ENCODE peak calls at places on chromosomes 12 and 14, in eight cellular contexts. D is BJ, B is PC-3, P is breast epithelium, C is HFFc6, I is GM13976, T is psoas muscle, Z is GM06990. R is an unnamed sample.

GRCh38 chr12:52865090-52865944 is 16.5 kb upstream of the KRT78 start:
- DNase-seq in D (no peak), I (peak), Z (no peak), B (peak), C (peak), T (peak), P (peak), R (peak)

GRCh38 chr12:92332552-92332951 is 186.9 kb upstream of the BTG1 start:
- DNase-seq in P (no peak), I (no peak), D (no peak), C (no peak), B (no peak), T (no peak), Z (no peak), R (no peak)

GRCh38 chr12:79691299-79692248 is 810 bp upstream of the PAWR start:
- DNase-seq in C (peak), Z (no peak), P (no peak), I (peak), B (peak), T (no peak), D (peak), R (no peak)

GRCh38 chr12:4701863-4702262 is 18.3 kb upstream of the GALNT8 start:
- DNase-seq in D (no peak), C (no peak), I (no peak), Z (no peak), B (no peak), P (no peak), T (no peak), R (no peak)

GRCh38 chr14:96730386-96730785 is 66.8 kb upstream of the VRK1 start:
- DNase-seq in T (no peak), I (no peak), Z (no peak), C (no peak), B (no peak), D (no peak), P (no peak), R (no peak)

GRCh38 chr14:35504260-35504659 is 29.7 kb upstream of the INSM2 start:
- DNase-seq in Z (no peak), C (no peak), P (no peak), B (no peak), T (no peak), I (no peak), D (no peak), R (no peak)

GRCh38 chr14:23539209-23539866 is 12.2 kb downstream of the ZFHX2 start:
- DNase-seq in C (peak), B (peak), P (no peak), D (no peak), Z (no peak), I (peak), T (no peak), R (peak)

GRCh38 chr12:99253068-99253467 is 394.5 kb upstream of the GARIN6 start:
- DNase-seq in T (no peak), C (no peak), P (no peak), Z (no peak), D (no peak), B (peak), I (no peak), R (no peak)

GRCh38 chr12:64893961-64894360 is 69.5 kb downstream of the TBC1D30 start:
- DNase-seq in Z (no peak), D (peak), C (peak), I (no peak), P (no peak), T (no peak), B (peak), R (no peak)

GRCh38 chr14:66045572-66046021 is 440.6 kb upstream of the CCDC196 start:
- DNase-seq in I (no peak), B (no peak), C (no peak), Z (no peak), T (no peak), P (no peak), D (no peak), R (no peak)

GRCh38 chr12:131057211-131057721 is 103.6 kb downstream of the ADGRD1 start:
- DNase-seq in D (no peak), I (no peak), C (no peak), Z (no peak), P (no peak), T (no peak), B (no peak), R (no peak)

GRCh38 chr14:38211258-38211735 is 3.6 kb downstream of the SSTR1 start:
- DNase-seq in T (no peak), P (no peak), C (no peak), B (no peak), D (no peak), I (peak), Z (no peak), R (peak)

GRCh38 chr12:132367401-132367851 is 38.0 kb upstream of the GALNT9 start:
- DNase-seq in C (no peak), B (no peak), T (no peak), I (no peak), D (no peak), P (peak), Z (no peak), R (no peak)

GRCh38 chr12:27505124-27505523 is 18.9 kb upstream of the PPFIBP1 start:
- DNase-seq in T (no peak), I (no peak), B (no peak), D (no peak), Z (no peak), P (no peak), C (peak), R (no peak)

GRCh38 chr14:74350211-74350943 is 2.1 kb downstream of the VRTN start:
- DNase-seq in I (no peak), D (no peak), C (no peak), Z (no peak), B (no peak), T (no peak), P (no peak), R (no peak)

GRCh38 chr12:132190012-132190755 is 45.9 kb downstream of the NOC4L start:
- DNase-seq in C (no peak), Z (no peak), B (no peak), T (peak), P (no peak), I (peak), D (no peak), R (peak)

GRCh38 chr12:55721601-55722213 is 1.5 kb downstream of the RDH5 start:
- DNase-seq in C (no peak), D (no peak), T (peak), P (no peak), B (peak), I (no peak), Z (no peak), R (no peak)

GRCh38 chr14:99318959-99319295 is 46.9 kb upstream of the BCL11B start:
- DNase-seq in I (peak), T (no peak), P (no peak), C (no peak), B (no peak), D (no peak), Z (no peak), R (no peak)

GRCh38 chr12:2934371-2934770 is 24.8 kb upstream of the TEAD4 start:
- DNase-seq in B (no peak), P (no peak), I (no peak), D (no peak), Z (no peak), T (no peak), C (no peak), R (no peak)

GRCh38 chr14:51521764-51522163 is 129.9 kb upstream of the FRMD6 start:
- DNase-seq in T (no peak), D (peak), C (peak), Z (no peak), I (no peak), B (peak), P (no peak), R (no peak)

GRCh38 chr12:48279601-48280000 is 71.1 kb downstream of the ZNF641 start:
- DNase-seq in C (no peak), P (no peak), T (no peak), Z (no peak), B (no peak), D (no peak), I (no peak), R (no peak)

GRCh38 chr14:77763978-77764377 is 3.0 kb upstream of the SNW1 start:
- DNase-seq in P (no peak), D (no peak), T (no peak), B (no peak), C (no peak), Z (no peak), I (no peak), R (no peak)

GRCh38 chr12:48118491-48118890 is 673 bp upstream of the PFKM start:
- DNase-seq in P (no peak), Z (no peak), C (no peak), B (peak), D (no peak), I (no peak), T (no peak), R (no peak)

GRCh38 chr12:128326419-128326818 is 59.4 kb downstream of the TMEM132C start:
- DNase-seq in B (no peak), D (no peak), Z (no peak), C (no peak), T (no peak), I (no peak), P (no peak), R (no peak)

GRCh38 chr14:32473476-32473875 is 144.4 kb downstream of the AKAP6 start:
- DNase-seq in D (peak), I (no peak), P (peak), T (peak), Z (no peak), C (peak), B (peak), R (no peak)

GRCh38 chr14:26522985-26523384 is 74.8 kb downstream of the NOVA1 start:
- DNase-seq in D (no peak), I (no peak), C (no peak), P (no peak), Z (no peak), T (no peak), B (peak), R (no peak)

GRCh38 chr12:67382206-67382871 is 113.2 kb downstream of the CAND1 start:
- DNase-seq in T (no peak), C (no peak), I (peak), B (no peak), D (peak), Z (no peak), P (no peak), R (no peak)

GRCh38 chr12:103997277-103997900 is 31.7 kb downstream of the TDG start:
- DNase-seq in C (no peak), Z (no peak), P (no peak), T (peak), D (no peak), I (no peak), B (no peak), R (no peak)

GRCh38 chr12:114671664-114672476 is 12.1 kb downstream of the TBX3 start:
- DNase-seq in P (no peak), C (no peak), B (peak), I (no peak), D (no peak), T (peak), Z (no peak), R (peak)

GRCh38 chr14:69333791-69334337 is 64.2 kb downstream of the ERH start:
- DNase-seq in D (no peak), P (no peak), I (no peak), B (no peak), C (no peak), T (no peak), Z (no peak), R (no peak)

GRCh38 chr12:105930612-105931011 is 208.1 kb downstream of the NUAK1 start:
- DNase-seq in P (no peak), I (no peak), T (no peak), C (no peak), B (no peak), Z (no peak), D (no peak), R (no peak)

GRCh38 chr12:58583541-58583940 is 336.8 kb downstream of the LRIG3 start:
- DNase-seq in I (no peak), D (peak), Z (no peak), T (peak), P (no peak), C (peak), B (peak), R (no peak)

GRCh38 chr14:68686724-68687123 is 106.1 kb downstream of the ZFP36L1 start:
- DNase-seq in Z (no peak), P (no peak), B (no peak), D (no peak), T (no peak), I (no peak), C (no peak), R (no peak)

GRCh38 chr14:102316048-102316745 is 3.3 kb upstream of the ZNF839 start:
- DNase-seq in I (no peak), C (peak), P (no peak), B (peak), T (no peak), D (peak), Z (peak), R (peak)

GRCh38 chr14:76958975-76959710 is 69.4 kb downstream of the IRF2BPL start:
- DNase-seq in P (no peak), T (no peak), B (peak), D (peak), C (peak), Z (peak), I (peak), R (no peak)

GRCh38 chr12:68479832-68480291 is 130.8 kb upstream of the RAP1B start:
- DNase-seq in I (no peak), B (peak), T (no peak), Z (no peak), D (no peak), C (no peak), P (no peak), R (no peak)

GRCh38 chr12:25583545-25583944 is 30.5 kb upstream of the LMNTD1 start:
- DNase-seq in I (no peak), P (no peak), D (no peak), B (peak), C (no peak), T (no peak), Z (no peak), R (no peak)
- TF ChIP-seq CTCF in I (no peak), P (no peak), D (no peak), B (peak), C (no peak), T (no peak), Z (no peak), R (no peak)

DNA sequence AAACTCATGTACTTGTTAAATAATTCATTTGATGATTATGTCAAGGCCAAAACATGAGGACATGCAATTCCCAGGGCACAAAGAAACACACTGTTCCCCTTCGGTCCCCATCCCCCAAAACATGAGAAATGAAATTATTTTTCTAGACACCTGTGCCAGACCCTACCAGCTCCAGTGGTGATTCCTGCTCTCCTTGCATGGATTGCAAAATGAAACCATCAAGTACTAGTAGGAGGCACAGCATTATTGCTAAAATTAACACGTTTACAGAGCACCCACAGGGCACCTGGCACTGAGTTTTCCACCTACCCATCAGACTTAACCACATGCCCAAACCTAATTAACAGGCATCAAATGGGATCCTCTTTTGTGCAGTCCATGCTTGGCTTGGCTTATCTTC is 76.6 kb downstream of the ZFC3H1 start:
- DNase-seq in C (no peak), T (no peak), D (no peak), P (no peak), Z (no peak), B (no peak), I (no peak), R (no peak)
- TF ChIP-seq CTCF in C (no peak), T (no peak), D (no peak), P (no peak), Z (no peak), B (no peak), I (no peak), R (no peak)

DNA sequence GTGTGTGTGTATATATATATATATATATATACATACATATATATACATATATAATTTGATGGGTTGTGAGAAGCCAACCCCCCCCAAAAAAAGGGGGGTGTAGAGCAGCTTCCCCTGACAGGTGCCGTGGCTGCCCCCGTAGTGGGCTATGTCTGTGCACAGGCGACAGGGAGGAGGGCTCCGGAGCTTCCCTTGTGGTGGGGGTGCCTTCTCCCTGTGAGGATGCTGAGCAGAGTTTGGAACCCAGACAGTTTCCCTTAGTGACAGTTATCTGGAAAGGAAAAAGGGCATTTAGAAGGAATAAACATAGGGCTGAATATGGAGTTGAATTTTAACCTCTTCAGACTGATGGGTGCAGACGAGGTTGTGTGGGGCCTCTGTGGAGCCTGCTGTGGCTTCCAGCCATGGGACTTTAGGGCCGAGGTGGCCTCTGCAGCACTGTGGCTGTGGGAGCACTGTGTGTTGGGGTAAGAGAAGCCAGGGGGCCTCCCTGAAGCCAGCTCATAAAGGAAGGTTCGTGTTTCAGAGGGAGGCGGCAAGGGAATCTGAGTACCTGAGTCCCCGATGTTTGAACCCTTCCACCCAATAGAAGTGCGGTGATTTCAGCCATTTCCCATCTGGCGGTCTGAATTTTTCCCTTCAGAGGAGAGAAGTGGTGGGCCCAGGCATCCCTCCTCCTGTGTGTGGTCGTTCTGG is 19.8 kb downstream of the XRCC3 start:
- DNase-seq in D (no peak), C (no peak), I (no peak), T (no peak), B (no peak), P (no peak), Z (no peak), R (no peak)
- TF ChIP-seq CTCF in D (no peak), C (no peak), I (no peak), T (no peak), B (no peak), P (no peak), Z (no peak), R (no peak)

DNA sequence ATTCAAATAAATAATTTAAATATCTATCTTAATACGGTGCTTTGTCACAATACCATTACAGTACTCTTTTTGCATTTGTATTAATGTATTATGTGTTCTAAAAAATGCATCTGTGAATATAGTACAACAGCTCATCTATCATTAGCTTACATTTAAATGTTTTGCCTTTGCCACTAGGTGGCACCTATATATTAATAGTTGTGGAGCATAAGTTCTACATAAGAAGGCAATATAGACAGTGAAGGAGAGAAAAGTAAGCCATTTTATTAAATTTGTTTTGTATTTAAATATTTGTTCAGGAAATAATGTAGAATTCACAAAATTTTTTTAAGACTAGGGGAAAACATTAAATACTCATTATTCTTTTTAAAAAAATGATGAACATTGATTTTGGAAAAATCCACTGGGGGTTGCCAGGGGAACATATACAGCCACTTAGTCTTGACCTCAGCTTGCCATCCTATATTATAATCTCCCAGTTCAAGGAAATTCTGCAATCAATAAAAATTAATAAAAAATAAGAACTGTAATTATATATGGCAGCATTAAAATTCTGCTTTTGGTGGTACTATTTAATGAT is 9.8 kb downstream of the CCER1 start:
- DNase-seq in T (no peak), C (peak), Z (no peak), D (no peak), B (peak), P (no peak), I (no peak), R (no peak)
- TF ChIP-seq CTCF in T (peak), C (peak), Z (peak), D (peak), B (peak), P (peak), I (peak), R (peak)

GRCh38 chr12:8594072-8594471 is 18.6 kb downstream of the AICDA start:
- DNase-seq in I (no peak), Z (no peak), T (no peak), C (no peak), P (no peak), B (no peak), D (no peak), R (no peak)
- TF ChIP-seq CTCF in I (no peak), Z (no peak), T (no peak), C (no peak), P (no peak), B (no peak), D (no peak), R (no peak)

DNA sequence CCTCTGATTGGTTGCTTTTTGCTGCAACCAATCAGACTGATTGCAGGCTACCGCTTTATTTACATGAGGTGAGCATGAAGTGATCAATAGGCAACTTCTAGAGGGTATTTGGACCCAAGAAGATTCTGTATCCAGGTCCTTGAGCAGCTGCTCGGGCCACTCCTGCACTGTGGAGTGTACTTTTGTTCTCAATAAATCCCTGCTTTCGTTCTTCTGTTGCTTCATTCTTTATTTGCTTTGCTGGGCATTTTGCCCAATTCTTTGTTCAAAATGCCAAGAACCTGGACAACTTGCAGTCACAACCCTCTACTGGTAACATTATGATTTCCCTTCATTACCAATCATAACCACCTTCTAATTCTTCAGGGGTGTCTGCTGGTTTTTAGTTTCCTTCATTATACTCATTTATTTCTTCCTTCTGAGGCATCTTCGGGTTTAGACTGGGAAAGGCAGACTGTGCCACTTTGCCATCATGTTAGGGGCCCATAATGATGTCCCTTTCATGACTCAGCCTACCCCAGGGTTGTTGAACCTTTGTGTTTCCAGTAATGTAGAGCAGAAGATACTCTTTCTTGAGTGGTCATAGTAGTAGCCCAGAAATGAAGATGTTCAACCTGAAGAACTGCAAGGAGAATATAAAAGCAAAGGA is 43.4 kb upstream of the LIMA1 start:
- DNase-seq in P (no peak), I (no peak), T (no peak), D (peak), C (peak), B (peak), Z (no peak), R (no peak)
- TF ChIP-seq CTCF in P (peak), I (no peak), T (no peak), D (no peak), C (no peak), B (no peak), Z (no peak), R (no peak)

GRCh38 chr12:31589896-31590729 is 823 bp downstream of the DENND5B start:
- DNase-seq in C (peak), P (no peak), D (no peak), T (peak), I (peak), B (peak), Z (peak), R (peak)
- TF ChIP-seq CTCF in C (peak), P (no peak), D (peak), T (no peak), I (no peak), B (no peak), Z (peak), R (no peak)

R was measured in nephron progenitor cell.